ENCODE peak calls at places on chromosomes 5 and 9, in four cellular contexts. B is stimulated activated CD4-positive, alpha-beta T cell treated with anti-CD3 and anti-CD28 coated beads, Interleukin-12 subunit alpha, Interleukin-12 subunit beta, amount 100 ng/mL, for 4 hours; H is activated CD8-positive, alpha-beta memory T cell treated with anti-CD3 and anti-CD28 coated beads for 48 hours; O is CD8-positive, alpha-beta memory T cell. G is an unnamed sample.

GRCh38 chr5:2375796-2376195 is 375.7 kb downstream of the IRX2 start:
- DNase-seq in B (no peak), H (no peak), O (no peak), G (no peak)

GRCh38 chr9:124345751-124346281 is 69.4 kb downstream of the PSMB7 start:
- DNase-seq in B (no peak), H (no peak), O (peak), G (no peak)

GRCh38 chr5:101977729-101978345 is 318.2 kb downstream of the SLCO4C1 start:
- DNase-seq in B (no peak), H (no peak), O (no peak), G (no peak)

GRCh38 chr5:168578506-168579205 is 512 bp downstream of the PANK3 start:
- DNase-seq in B (no peak), H (no peak), O (no peak), G (no peak)

GRCh38 chr5:171961117-171961516 is 45.3 kb downstream of the FBXW11 start:
- DNase-seq in B (no peak), H (no peak), O (no peak), G (no peak)

GRCh38 chr5:69502375-69503143 is 10.0 kb downstream of the OCLN start:
- DNase-seq in B (no peak), H (no peak), O (no peak), G (no peak)

GRCh38 chr9:36189978-36190377 is 743 bp upstream of the CLTA start:
- DNase-seq in B (no peak), H (no peak), O (no peak), G (no peak)

GRCh38 chr5:69414885-69415583 is at the start of gene MARVELD2:
- DNase-seq in B (peak), H (no peak), O (peak), G (no peak)

GRCh38 chr5:65305913-65306312 is 175.8 kb downstream of the ADAMTS6 start:
- DNase-seq in B (no peak), H (no peak), O (no peak), G (no peak)

GRCh38 chr9:76443887-76444286 is 15.1 kb upstream of the GCNT1 start:
- DNase-seq in B (no peak), H (no peak), O (no peak), G (no peak)

GRCh38 chr5:21820527-21820926 is 1032.6 kb downstream of the CDH12 start:
- DNase-seq in B (no peak), H (no peak), O (no peak), G (no peak)

GRCh38 chr9:129490583-129491485 is 130.1 kb downstream of the C9orf50 start:
- DNase-seq in B (no peak), H (no peak), O (no peak), G (no peak)

GRCh38 chr9:98516897-98517503 is 191.7 kb downstream of the GABBR2 start:
- DNase-seq in B (no peak), H (no peak), O (no peak), G (no peak)

GRCh38 chr5:130333089-130333488 is 428.8 kb downstream of the CHSY3 start:
- DNase-seq in B (no peak), H (no peak), O (no peak), G (no peak)

GRCh38 chr9:75200892-75201470 is 112.7 kb downstream of the OSTF1 start:
- DNase-seq in B (no peak), H (no peak), O (no peak), G (no peak)

GRCh38 chr9:128391956-128392301 is 20.8 kb downstream of the URM1 start:
- DNase-seq in B (no peak), H (no peak), O (no peak), G (no peak)

GRCh38 chr9:124423591-124423990 is 8.3 kb upstream of the PSMB7 start:
- DNase-seq in B (no peak), H (no peak), O (no peak), G (no peak)

GRCh38 chr5:179268399-179268952 is 76.8 kb downstream of the ADAMTS2 start:
- DNase-seq in B (no peak), H (no peak), O (peak), G (no peak)

GRCh38 chr5:97907611-97908400 is 724.8 kb upstream of the RIOK2 start:
- DNase-seq in B (no peak), H (no peak), O (no peak), G (no peak)

GRCh38 chr9:5185220-5185840 is at the start of gene INSL6:
- DNase-seq in B (no peak), H (no peak), O (no peak), G (no peak)